ENCODE peak calls at places on chromosomes 6 and 20, in eight cellular contexts. One of them, this sample, is unnamed.

GRCh38 chr20:43492101-43492500 is 15.4 kb upstream of the L3MBTL1 start:
- DNase-seq in endodermal cell: no peak
- DNase-seq in K562: no peak
- DNase-seq in kidney: no peak
- DNase-seq in HepG2: no peak
- DNase-seq in IMR-90: peak; percentile 17
- DNase-seq in astrocyte: peak; percentile 6
- DNase-seq in colonic mucosa: no peak
- DNase-seq in this sample: no peak

GRCh38 chr20:38331814-38332213 is 14.5 kb upstream of the LBP start:
- DNase-seq in kidney: no peak
- DNase-seq in colonic mucosa: no peak
- DNase-seq in IMR-90: no peak
- DNase-seq in astrocyte: no peak
- DNase-seq in endodermal cell: no peak
- DNase-seq in HepG2: no peak
- DNase-seq in K562: no peak
- DNase-seq in this sample: no peak

GRCh38 chr6:72947534-72947933 is 277.8 kb downstream of the KHDC1L start:
- DNase-seq in colonic mucosa: no peak
- DNase-seq in IMR-90: no peak
- DNase-seq in kidney: no peak
- DNase-seq in endodermal cell: no peak
- DNase-seq in astrocyte: no peak
- DNase-seq in HepG2: no peak
- DNase-seq in K562: no peak
- DNase-seq in this sample: no peak

GRCh38 chr6:116556065-116556464 is 2.5 kb downstream of the CALHM4 start:
- DNase-seq in colonic mucosa: no peak
- DNase-seq in endodermal cell: no peak
- DNase-seq in HepG2: no peak
- DNase-seq in kidney: no peak
- DNase-seq in astrocyte: peak; percentile 87
- DNase-seq in IMR-90: peak; percentile 83
- DNase-seq in K562: no peak
- DNase-seq in this sample: no peak

GRCh38 chr20:51412333-51412761 is 130.2 kb downstream of the NFATC2 start:
- DNase-seq in IMR-90: peak; percentile 52
- DNase-seq in colonic mucosa: no peak
- DNase-seq in HepG2: no peak
- DNase-seq in K562: no peak
- DNase-seq in kidney: peak; percentile 64
- DNase-seq in endodermal cell: peak; percentile 65
- DNase-seq in astrocyte: peak; percentile 35
- DNase-seq in this sample: no peak

GRCh38 chr6:44059359-44060342 is 67.6 kb downstream of the MRPL14 start:
- DNase-seq in kidney: no peak
- DNase-seq in HepG2: no peak
- DNase-seq in astrocyte: peak; percentile 91
- DNase-seq in IMR-90: peak; percentile 59
- DNase-seq in colonic mucosa: no peak
- DNase-seq in K562: no peak
- DNase-seq in endodermal cell: no peak
- DNase-seq in this sample: no peak

GRCh38 chr6:37525460-37526357 is 26.0 kb upstream of the CCDC167 start:
- DNase-seq in K562: peak; percentile 77
- DNase-seq in HepG2: no peak
- DNase-seq in colonic mucosa: no peak
- DNase-seq in kidney: no peak
- DNase-seq in IMR-90: peak; percentile 41
- DNase-seq in endodermal cell: peak; percentile 92
- DNase-seq in astrocyte: no peak
- DNase-seq in this sample: no peak

GRCh38 chr20:44714701-44715494 is at the start of gene CCN5:
- DNase-seq in IMR-90: peak; percentile 64
- DNase-seq in astrocyte: peak; percentile 63
- DNase-seq in HepG2: peak; percentile 68
- DNase-seq in endodermal cell: no peak
- DNase-seq in K562: peak; percentile 44
- DNase-seq in colonic mucosa: peak; percentile 92
- DNase-seq in kidney: peak; percentile 94
- DNase-seq in this sample: no peak

GRCh38 chr20:25629816-25630499 is 6.1 kb upstream of the NANP start:
- DNase-seq in K562: no peak
- DNase-seq in kidney: no peak
- DNase-seq in colonic mucosa: no peak
- DNase-seq in endodermal cell: no peak
- DNase-seq in astrocyte: peak; percentile 6
- DNase-seq in IMR-90: no peak
- DNase-seq in HepG2: no peak
- DNase-seq in this sample: no peak

GRCh38 chr6:153090241-153090930 is 40.7 kb downstream of the RGS17 start:
- DNase-seq in colonic mucosa: no peak
- DNase-seq in astrocyte: peak; percentile 86
- DNase-seq in kidney: no peak
- DNase-seq in K562: no peak
- DNase-seq in IMR-90: peak; percentile 93
- DNase-seq in HepG2: no peak
- DNase-seq in endodermal cell: no peak
- DNase-seq in this sample: peak; percentile 18

GRCh38 chr6:16752206-16752867 is 8.9 kb downstream of the ATXN1 start:
- DNase-seq in endodermal cell: no peak
- DNase-seq in astrocyte: peak; percentile 89
- DNase-seq in colonic mucosa: peak; percentile 37
- DNase-seq in HepG2: peak; percentile 74
- DNase-seq in kidney: no peak
- DNase-seq in K562: no peak
- DNase-seq in IMR-90: peak; percentile 94
- DNase-seq in this sample: no peak

GRCh38 chr6:136539967-136540366 is 10.3 kb downstream of the MAP7 start:
- DNase-seq in HepG2: no peak
- DNase-seq in colonic mucosa: no peak
- DNase-seq in astrocyte: no peak
- DNase-seq in kidney: no peak
- DNase-seq in IMR-90: no peak
- DNase-seq in K562: no peak
- DNase-seq in endodermal cell: no peak
- DNase-seq in this sample: no peak

GRCh38 chr6:45724511-45724910 is 291.1 kb downstream of the CLIC5 start:
- DNase-seq in astrocyte: peak; percentile 78
- DNase-seq in HepG2: no peak
- DNase-seq in kidney: peak; percentile 71
- DNase-seq in endodermal cell: no peak
- DNase-seq in IMR-90: peak; percentile 84
- DNase-seq in colonic mucosa: no peak
- DNase-seq in K562: no peak
- DNase-seq in this sample: no peak

GRCh38 chr6:45724027-45724426 is 291.6 kb downstream of the CLIC5 start:
- DNase-seq in HepG2: no peak
- DNase-seq in colonic mucosa: no peak
- DNase-seq in endodermal cell: no peak
- DNase-seq in K562: no peak
- DNase-seq in kidney: no peak
- DNase-seq in IMR-90: no peak
- DNase-seq in astrocyte: no peak
- DNase-seq in this sample: no peak

GRCh38 chr6:45718901-45719300 is 296.8 kb downstream of the CLIC5 start:
- DNase-seq in colonic mucosa: no peak
- DNase-seq in astrocyte: peak; percentile 64
- DNase-seq in IMR-90: peak; percentile 64
- DNase-seq in K562: no peak
- DNase-seq in endodermal cell: no peak
- DNase-seq in HepG2: no peak
- DNase-seq in kidney: no peak
- DNase-seq in this sample: no peak

GRCh38 chr6:45722876-45723275 is 292.8 kb downstream of the CLIC5 start:
- DNase-seq in astrocyte: peak; percentile 43
- DNase-seq in HepG2: no peak
- DNase-seq in K562: no peak
- DNase-seq in IMR-90: no peak
- DNase-seq in kidney: no peak
- DNase-seq in endodermal cell: no peak
- DNase-seq in colonic mucosa: no peak
- DNase-seq in this sample: no peak

DNA sequence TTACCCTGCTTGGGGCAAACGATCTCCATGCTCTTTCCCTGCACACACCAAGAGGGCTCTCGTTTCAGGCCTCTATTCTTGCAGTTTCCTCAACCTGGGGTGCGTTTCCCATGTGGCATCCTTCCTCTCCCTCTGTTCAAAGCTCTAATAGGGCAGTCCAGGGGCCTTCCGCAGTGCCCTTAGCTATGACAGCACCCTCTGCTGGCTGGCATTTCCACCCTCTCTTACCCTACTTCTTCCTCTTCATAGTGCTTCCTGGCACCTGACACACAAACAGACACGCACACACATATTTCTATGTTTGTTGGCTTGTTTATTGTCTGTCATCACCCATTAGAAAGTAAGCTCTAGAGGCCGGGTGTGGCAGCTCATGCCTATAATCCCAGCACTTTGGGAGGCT is 294.0 kb downstream of the CLIC5 start:
- DNase-seq in colonic mucosa: no peak
- DNase-seq in K562: no peak
- DNase-seq in IMR-90: no peak
- DNase-seq in endodermal cell: peak; percentile 61
- DNase-seq in kidney: no peak
- DNase-seq in astrocyte: no peak
- DNase-seq in HepG2: no peak
- DNase-seq in this sample: no peak
- TF ChIP-seq CTCF in colonic mucosa: no peak
- TF ChIP-seq CTCF in K562: peak; percentile 29
- TF ChIP-seq CTCF in IMR-90: no peak
- TF ChIP-seq CTCF in endodermal cell: peak; percentile 52
- TF ChIP-seq CTCF in kidney: no peak
- TF ChIP-seq CTCF in astrocyte: no peak
- TF ChIP-seq CTCF in HepG2: no peak
- TF ChIP-seq CTCF in this sample: no peak

DNA sequence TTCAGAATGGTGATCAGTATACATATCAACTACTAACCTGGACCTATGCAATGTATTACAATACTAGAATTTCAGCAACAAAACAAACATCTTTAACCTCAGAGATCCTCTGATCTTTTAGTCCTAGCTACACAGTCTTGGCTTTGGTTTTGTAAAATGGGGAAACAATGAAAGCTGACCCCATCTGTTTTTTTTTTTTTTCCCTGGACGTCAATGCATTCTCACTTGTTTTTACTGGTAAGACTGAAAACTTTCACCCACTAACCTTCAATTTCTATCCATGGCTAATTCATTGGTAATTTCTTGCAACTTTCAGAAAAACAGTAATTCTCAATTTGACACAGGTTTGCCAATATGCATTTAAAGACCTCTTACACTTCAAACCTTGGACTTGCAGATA is 3.0 kb downstream of the KIF13A start:
- DNase-seq in K562: no peak
- DNase-seq in colonic mucosa: no peak
- DNase-seq in IMR-90: no peak
- DNase-seq in HepG2: no peak
- DNase-seq in kidney: no peak
- DNase-seq in astrocyte: no peak
- DNase-seq in endodermal cell: no peak
- DNase-seq in this sample: no peak
- H3K9ac ChIP-seq in K562: no peak overlapping the region
- H3K9ac ChIP-seq in colonic mucosa: no peak overlapping the region
- H3K9ac ChIP-seq in IMR-90: no peak overlapping the region
- H3K9ac ChIP-seq in HepG2: no peak overlapping the region
- H3K9ac ChIP-seq in kidney: no peak overlapping the region
- H3K9ac ChIP-seq in astrocyte: no peak overlapping the region
- H3K9ac ChIP-seq in endodermal cell: no peak overlapping the region
- H3K9ac ChIP-seq in this sample: no peak overlapping the region

DNA sequence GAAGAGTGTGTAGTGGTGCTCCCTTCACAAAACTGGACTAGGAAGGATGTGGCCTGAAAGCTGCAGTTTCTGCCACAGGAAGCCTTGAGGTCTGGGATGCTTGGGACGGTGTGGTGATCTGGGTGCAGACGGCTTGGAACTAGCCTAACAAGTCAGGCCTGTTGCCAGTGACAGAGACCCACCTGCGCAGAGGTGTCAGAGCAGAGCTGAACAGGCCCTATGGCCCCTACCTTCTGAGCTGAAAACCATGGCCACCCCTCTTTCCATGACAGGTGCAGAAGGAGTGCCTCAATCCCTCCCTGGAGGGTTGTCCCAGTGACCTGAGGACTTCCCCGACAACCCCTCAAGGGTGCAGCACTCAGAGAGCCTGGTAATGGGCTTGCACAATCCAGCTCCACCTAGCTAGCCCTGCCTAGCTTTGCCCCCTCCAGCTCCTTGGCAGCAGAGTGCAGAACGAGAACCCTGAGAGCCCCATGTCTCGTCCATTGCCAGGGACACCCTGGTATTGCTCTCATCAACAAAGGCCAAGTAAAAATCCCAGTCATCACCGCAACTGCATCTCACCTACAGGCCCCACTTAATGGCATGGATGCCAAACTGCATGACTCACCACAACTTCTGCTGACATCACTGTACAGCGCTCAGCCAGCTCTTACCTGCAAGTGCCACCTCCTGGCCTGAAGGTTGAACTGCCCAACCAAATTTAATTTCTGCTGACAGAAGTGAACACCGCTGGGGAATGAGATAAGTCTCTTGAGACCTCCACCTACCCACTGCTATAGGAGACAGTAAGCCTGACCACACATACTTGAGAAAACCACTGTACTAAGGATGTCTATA is 563.1 kb downstream of the TFAP2A start:
- DNase-seq in kidney: no peak
- DNase-seq in endodermal cell: peak; percentile 87
- DNase-seq in astrocyte: peak; percentile 16
- DNase-seq in HepG2: no peak
- DNase-seq in K562: no peak
- DNase-seq in IMR-90: peak; percentile 9
- DNase-seq in colonic mucosa: no peak
- DNase-seq in this sample: peak; percentile 71
- TF ChIP-seq CTCF in kidney: peak; percentile 26
- TF ChIP-seq CTCF in endodermal cell: peak; percentile 71
- TF ChIP-seq CTCF in astrocyte: peak; percentile 23
- TF ChIP-seq CTCF in HepG2: no peak
- TF ChIP-seq CTCF in K562: no peak
- TF ChIP-seq CTCF in IMR-90: peak; percentile 14
- TF ChIP-seq CTCF in colonic mucosa: no peak
- TF ChIP-seq CTCF in this sample: peak; percentile 60

DNA sequence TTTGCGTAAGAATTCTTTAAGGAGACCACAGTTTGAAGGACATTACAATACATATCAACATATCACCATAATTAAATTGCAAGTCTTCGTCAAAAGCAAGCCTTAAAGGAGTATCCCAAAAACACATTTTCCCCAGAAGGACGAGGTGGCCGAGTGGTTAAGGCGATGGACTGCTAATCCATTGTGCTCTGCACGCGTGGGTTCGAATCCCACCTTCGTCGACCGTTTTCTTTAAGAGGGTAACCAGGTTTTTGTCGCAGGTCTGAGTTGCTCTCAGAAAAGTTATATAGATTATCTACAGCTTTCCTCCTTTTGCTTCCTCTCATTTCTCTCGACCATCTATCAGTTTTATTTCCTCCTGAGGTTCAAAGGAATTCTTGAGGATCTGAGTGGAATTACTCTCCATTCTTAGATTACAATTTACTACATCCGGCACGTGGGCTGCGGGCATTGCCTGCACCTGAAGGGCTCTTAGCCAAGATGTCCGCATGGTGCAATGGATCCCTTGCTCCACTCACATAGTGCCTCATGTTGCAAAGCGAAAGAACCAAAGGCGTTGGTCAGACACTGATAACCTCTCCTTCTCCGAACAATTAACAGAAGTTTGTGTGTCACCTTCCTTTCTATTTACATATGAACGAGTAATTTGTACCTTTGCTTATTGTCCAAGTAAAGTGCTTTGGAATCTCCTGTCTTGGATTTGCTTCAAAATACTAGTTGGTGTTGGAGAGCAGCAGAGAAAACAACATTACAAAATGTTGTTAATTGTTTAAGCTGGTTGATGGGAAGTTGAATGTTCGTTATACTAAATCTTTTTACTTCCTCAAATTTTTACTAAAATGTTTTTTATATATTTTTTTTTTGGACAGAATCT is 14.0 kb downstream of the POM121L2 start:
- DNase-seq in colonic mucosa: no peak
- DNase-seq in K562: peak; percentile 63
- DNase-seq in astrocyte: peak; percentile 22
- DNase-seq in endodermal cell: peak; percentile 90
- DNase-seq in IMR-90: peak; percentile 51
- DNase-seq in kidney: no peak
- DNase-seq in HepG2: peak; percentile 42
- DNase-seq in this sample: no peak
- H3K9ac ChIP-seq in colonic mucosa: no peak overlapping the region
- H3K9ac ChIP-seq in K562: peak overlapping the region; percentile 74
- H3K9ac ChIP-seq in astrocyte: no peak overlapping the region
- H3K9ac ChIP-seq in endodermal cell: no peak overlapping the region
- H3K9ac ChIP-seq in IMR-90: no peak overlapping the region
- H3K9ac ChIP-seq in kidney: no peak overlapping the region
- H3K9ac ChIP-seq in HepG2: no peak overlapping the region
- H3K9ac ChIP-seq in this sample: no peak overlapping the region